ENCODE peak calls at places on chromosomes 6 and 20, in five cellular contexts. Z, L, P, T and S are unnamed samples.
A peak's percentile ranks its signal among the peaks of the same experiment; 100 is the strongest.

GRCh38 chr6:12818324-12818723 is 101.8 kb downstream of the PHACTR1 start:
- DNase-seq in L (no peak), T (no peak), P (no peak), Z (no peak), S (no peak)

GRCh38 chr6:161963181-161963580 is 689.3 kb upstream of the AGPAT4 start:
- DNase-seq in P (no peak), T (no peak), L (no peak), Z (no peak), S (no peak)

GRCh38 chr6:148967128-148967527 is 220.3 kb downstream of the UST start:
- DNase-seq in T (no peak), L (no peak), Z (no peak), P (no peak), S (no peak)

GRCh38 chr20:53163486-53163885 is 191.3 kb downstream of the TSHZ2 start:
- DNase-seq in T (no peak), P (no peak), Z (no peak), L (no peak), S (no peak)

GRCh38 chr6:162271922-162272321 is 455.6 kb downstream of the PRKN start:
- DNase-seq in L (peak; percentile 15), T (no peak), P (no peak), Z (no peak), S (no peak)

GRCh38 chr6:120938876-120939231 is 395.4 kb downstream of the TBC1D32 start:
- DNase-seq in T (no peak), L (no peak), Z (peak; percentile 60), P (no peak), S (no peak)

GRCh38 chr6:95087394-95088097 is 489.8 kb upstream of the MANEA start:
- DNase-seq in L (peak; percentile 14), Z (no peak), P (no peak), T (no peak), S (peak; percentile 1)

GRCh38 chr6:89144358-89145041 is 1.4 kb upstream of the PM20D2 start:
- DNase-seq in L (no peak), Z (no peak), T (no peak), P (no peak), S (no peak)

GRCh38 chr20:35145141-35145564 is 2.0 kb downstream of the EDEM2 start:
- DNase-seq in L (peak; percentile 60), Z (peak; percentile 23), P (peak; percentile 33), T (no peak), S (peak; percentile 77)

DNA sequence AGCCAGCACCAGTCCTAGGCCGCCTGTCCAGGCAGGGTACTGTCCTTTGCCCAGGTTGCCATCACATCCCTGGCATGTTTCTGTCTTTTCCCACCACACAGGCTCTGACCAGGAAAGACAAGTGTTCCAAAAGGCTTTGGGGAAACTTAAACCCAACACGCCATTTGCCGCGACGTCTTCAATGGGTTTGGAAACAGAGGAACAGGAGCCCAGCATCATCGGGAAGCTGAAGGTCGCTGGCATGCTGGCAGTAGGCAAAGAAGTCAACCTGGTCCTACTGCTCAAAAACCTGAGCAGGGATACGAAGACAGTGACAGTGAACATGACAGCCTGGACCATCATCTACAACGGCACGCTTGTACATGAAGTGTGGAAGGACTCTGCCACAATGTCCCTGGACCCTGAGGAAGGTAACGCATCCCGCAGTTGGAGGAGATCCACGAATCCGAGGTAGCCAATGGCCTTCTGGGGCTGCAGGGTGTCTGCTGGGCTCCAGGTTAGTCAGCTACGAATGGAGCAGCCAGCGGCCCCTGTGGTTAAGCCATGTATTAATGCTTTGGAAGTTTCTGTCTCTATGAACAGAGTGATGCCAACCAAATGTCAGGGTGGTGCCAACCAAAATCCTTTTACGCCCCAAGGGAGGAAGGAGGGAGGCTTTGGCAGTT is 36.2 kb downstream of the TGM3 start:
- DNase-seq in Z (no peak), L (no peak), T (no peak), P (no peak), S (no peak)
- TF ChIP-seq SUZ12 in Z (no peak), L (no peak), T (no peak), P (no peak), S (no peak)

GRCh38 chr6:111011360-111012142 is 29.7 kb downstream of the RPF2 start:
- DNase-seq in Z (peak; percentile 15), P (no peak), T (no peak), L (peak; percentile 69), S (peak; percentile 32)
- TF ChIP-seq SUZ12 in Z (no peak), P (no peak), T (no peak), L (no peak), S (no peak)

GRCh38 chr20:63469019-63469712 is 3.3 kb downstream of the KCNQ2 start:
- DNase-seq in T (no peak), Z (no peak), L (no peak), P (no peak), S (no peak)
- TF ChIP-seq SUZ12 in T (no peak), Z (no peak), L (no peak), P (no peak), S (no peak)

DNA sequence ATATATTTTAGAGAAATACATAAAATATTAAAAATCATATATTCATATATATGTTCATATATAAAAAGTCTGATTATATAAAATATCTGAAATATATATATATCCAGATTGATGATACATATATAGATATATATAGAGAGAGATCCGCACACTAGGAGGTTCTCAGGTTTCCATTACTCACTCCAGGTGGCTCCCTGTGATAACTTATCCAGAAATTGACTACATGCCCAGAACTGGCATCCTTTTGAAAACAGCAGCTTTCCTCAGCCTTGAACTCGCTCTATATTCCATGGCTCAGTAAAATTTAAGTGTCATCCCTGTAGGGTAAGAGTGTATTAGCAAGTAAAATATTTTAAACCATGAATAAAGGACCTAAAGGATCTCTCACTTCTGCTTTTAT is 206.8 kb downstream of the TINAG start:
- DNase-seq in T (no peak), L (no peak), P (no peak), Z (no peak), S (no peak)
- TF ChIP-seq SUZ12 in T (no peak), L (no peak), P (no peak), Z (no peak), S (no peak)

DNA sequence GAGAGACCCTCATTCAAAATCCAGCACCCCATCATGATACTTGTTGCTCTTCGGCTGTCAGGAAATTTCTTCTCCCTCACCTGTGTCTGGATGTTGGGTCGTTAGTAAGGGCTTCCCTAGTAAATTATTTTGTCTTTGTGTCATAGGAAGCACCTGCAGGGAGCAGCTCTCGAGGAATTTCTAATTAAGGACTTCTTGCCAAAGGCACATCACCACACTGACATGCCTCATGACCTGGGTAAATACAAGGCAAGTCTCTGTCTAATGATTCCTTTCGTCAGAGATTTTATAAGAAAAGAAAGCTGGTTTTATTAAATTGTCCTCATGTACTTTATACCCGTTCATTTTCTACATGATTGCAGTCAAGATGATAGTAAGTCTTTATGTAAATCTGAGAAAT is at the start of gene NOX3:
- DNase-seq in T (no peak), L (no peak), P (no peak), Z (no peak), S (no peak)
- TF ChIP-seq SUZ12 in T (no peak), L (no peak), P (no peak), Z (no peak), S (no peak)